ENCODE peak calls at places on chromosomes 1 and 21, in nine cellular contexts. J is fibroblast of lung; T is WTC11; X is EL; Y is WERI-Rb-1; K is CD4-positive, alpha-beta T cell; N is RPMI7951; M is GM19239; G is cardiac septum. E is an unnamed sample.

GRCh38 chr1:240613353-240614142 is 1.6 kb upstream of the GREM2 start:
- DNase-seq in M (no peak), Y (no peak), T (no peak), K (no peak), X (no peak), N (no peak), J (no peak), G (no peak), E (no peak)

GRCh38 chr21:44049606-44050005 is 37.5 kb downstream of the TRAPPC10 start:
- DNase-seq in Y (no peak), K (no peak), T (no peak), J (no peak), N (no peak), M (no peak), X (no peak), G (no peak), E (peak)

GRCh38 chr1:19179597-19180271 is 30.3 kb downstream of the UBR4 start:
- DNase-seq in T (no peak), G (no peak), N (peak), X (no peak), K (no peak), J (peak), M (no peak), Y (peak), E (no peak)

GRCh38 chr1:28108006-28108405 is 19.6 kb upstream of the EYA3 start:
- DNase-seq in G (no peak), K (no peak), M (no peak), N (no peak), J (no peak), Y (no peak), T (no peak), X (no peak), E (no peak)

GRCh38 chr1:208242829-208243521 is 1.2 kb downstream of the PLXNA2 start:
- DNase-seq in G (peak), X (peak), Y (peak), T (peak), N (no peak), M (no peak), K (no peak), J (peak), E (no peak)

GRCh38 chr1:221939598-221939997 is 197.7 kb upstream of the DUSP10 start:
- DNase-seq in N (no peak), K (no peak), J (no peak), G (no peak), M (no peak), T (no peak), Y (no peak), X (no peak), E (no peak)

GRCh38 chr1:21244986-21245687 is 45.1 kb downstream of the ECE1 start:
- DNase-seq in N (no peak), K (no peak), Y (no peak), T (peak), G (no peak), J (no peak), X (no peak), M (no peak), E (no peak)

GRCh38 chr1:44464361-44464760 is 59.3 kb downstream of the RNF220 start:
- DNase-seq in J (peak), Y (no peak), M (no peak), K (no peak), N (no peak), T (no peak), G (no peak), X (peak), E (no peak)

GRCh38 chr1:55412060-55412459 is 196.9 kb upstream of the USP24 start:
- DNase-seq in K (no peak), Y (no peak), N (no peak), T (no peak), G (no peak), X (no peak), J (no peak), M (no peak), E (no peak)

GRCh38 chr1:4769516-4770280 is 115.3 kb downstream of the AJAP1 start:
- DNase-seq in X (no peak), M (no peak), J (no peak), Y (no peak), T (no peak), N (no peak), G (no peak), K (no peak), E (no peak)

GRCh38 chr1:98975113-98975512 is 29.5 kb downstream of the PLPPR5 start:
- DNase-seq in X (no peak), K (no peak), N (peak), J (peak), G (no peak), M (no peak), T (no peak), Y (no peak), E (no peak)

GRCh38 chr1:26097696-26098095 is 13.9 kb upstream of the PDIK1L start:
- DNase-seq in J (peak), X (peak), K (no peak), Y (no peak), G (no peak), M (no peak), T (no peak), N (peak), E (no peak)

GRCh38 chr1:1272341-1273151 is 1.1 kb downstream of the UBE2J2 start:
- DNase-seq in X (no peak), K (no peak), N (peak), M (no peak), T (peak), Y (no peak), J (peak), G (no peak), E (no peak)

GRCh38 chr1:82586473-82586872 is 785.7 kb downstream of the ADGRL2 start:
- DNase-seq in K (no peak), J (no peak), Y (no peak), G (no peak), M (no peak), X (no peak), N (no peak), T (no peak), E (no peak)

GRCh38 chr1:89630046-89630445 is 2.9 kb upstream of the LRRC8C start:
- DNase-seq in G (no peak), T (no peak), Y (no peak), X (no peak), K (no peak), M (no peak), J (no peak), N (no peak), E (no peak)

GRCh38 chr21:17585875-17586450 is 26.7 kb downstream of the BTG3 start:
- DNase-seq in X (peak), K (no peak), G (no peak), Y (peak), M (no peak), T (no peak), J (peak), N (peak), E (no peak)

GRCh38 chr1:164748253-164748899 is 189.4 kb downstream of the PBX1 start:
- DNase-seq in G (no peak), T (no peak), K (no peak), N (peak), M (no peak), X (peak), J (peak), Y (peak), E (no peak)

GRCh38 chr1:61636814-61637213 is 88.1 kb downstream of the TM2D1 start:
- DNase-seq in N (no peak), G (no peak), X (no peak), Y (no peak), T (no peak), M (no peak), K (no peak), J (no peak), E (no peak)

GRCh38 chr1:206725053-206725963 is 40.6 kb downstream of the MAPKAPK2 start:
- DNase-seq in X (peak), K (peak), J (peak), M (no peak), T (peak), G (no peak), Y (peak), N (peak), E (peak)

GRCh38 chr1:217059401-217059800 is 336.2 kb upstream of the ESRRG start:
- DNase-seq in X (no peak), G (no peak), M (no peak), N (no peak), Y (no peak), K (no peak), J (no peak), T (no peak), E (no peak)

GRCh38 chr21:42164064-42164789 is 54.7 kb upstream of the ABCG1 start:
- DNase-seq in K (peak), X (no peak), N (no peak), J (no peak), M (peak), T (peak), G (peak), Y (peak), E (no peak)

GRCh38 chr1:29331309-29331708 is 95.0 kb downstream of the PTPRU start:
- DNase-seq in T (no peak), K (no peak), G (no peak), X (no peak), N (no peak), Y (no peak), M (no peak), J (no peak), E (no peak)

GRCh38 chr1:244163131-244163530 is 112.0 kb downstream of the ZBTB18 start:
- DNase-seq in N (peak), Y (no peak), K (no peak), X (peak), G (no peak), M (no peak), T (no peak), J (peak), E (no peak)

GRCh38 chr1:33537885-33538284 is 65.4 kb downstream of the ZSCAN20 start:
- DNase-seq in G (no peak), N (no peak), M (no peak), X (no peak), T (no peak), K (no peak), Y (no peak), J (no peak), E (no peak)

GRCh38 chr1:93004566-93005251 is 43.4 kb upstream of the DIPK1A start:
- DNase-seq in X (no peak), Y (no peak), M (no peak), T (no peak), K (no peak), N (no peak), G (no peak), J (no peak), E (no peak)

GRCh38 chr1:8866173-8866791 is 12.2 kb downstream of the ENO1 start:
- DNase-seq in M (no peak), X (no peak), K (no peak), Y (no peak), N (no peak), J (no peak), T (no peak), G (no peak), E (no peak)

GRCh38 chr1:23325393-23325792 is 18.7 kb downstream of the HNRNPR start:
- DNase-seq in Y (no peak), J (no peak), G (no peak), X (no peak), N (no peak), M (no peak), T (no peak), K (no peak), E (no peak)

GRCh38 chr1:22207605-22208264 is 64.8 kb upstream of the WNT4 start:
- DNase-seq in N (no peak), Y (no peak), T (no peak), X (no peak), J (no peak), M (no peak), G (no peak), K (no peak), E (no peak)

GRCh38 chr1:172745014-172745413 is 86.1 kb downstream of the FASLG start:
- DNase-seq in Y (peak), N (peak), X (peak), G (no peak), M (peak), K (no peak), T (no peak), J (peak), E (no peak)

GRCh38 chr1:86447198-86447790 is 21.4 kb upstream of the CLCA1 start:
- DNase-seq in N (no peak), T (no peak), X (no peak), Y (no peak), M (no peak), G (no peak), K (no peak), J (no peak), E (no peak)

GRCh38 chr1:247079141-247079874 is 697 bp upstream of the ZNF670 start:
- DNase-seq in X (no peak), J (no peak), Y (no peak), G (no peak), T (no peak), K (no peak), M (no peak), N (no peak), E (no peak)

GRCh38 chr21:25837545-25838263 is 102.9 kb downstream of the GABPA start:
- DNase-seq in K (no peak), T (no peak), G (no peak), N (peak), X (peak), J (peak), M (no peak), Y (no peak), E (no peak)

GRCh38 chr21:33112670-33113596 is 43.0 kb downstream of the OLIG1 start:
- DNase-seq in G (no peak), M (no peak), J (no peak), N (no peak), X (no peak), K (no peak), T (no peak), Y (no peak), E (no peak)

GRCh38 chr1:104163912-104164476 is 414.3 kb downstream of the AMY1C start:
- DNase-seq in M (no peak), X (no peak), N (no peak), Y (no peak), J (no peak), T (no peak), G (no peak), K (no peak), E (no peak)

GRCh38 chr1:83702349-83702748 is 296.6 kb downstream of the TTLL7 start:
- DNase-seq in N (no peak), G (no peak), T (no peak), X (no peak), J (no peak), Y (no peak), M (no peak), K (no peak), E (no peak)

GRCh38 chr1:8297245-8297644 is 20.7 kb upstream of the SLC45A1 start:
- DNase-seq in G (no peak), J (no peak), T (no peak), Y (no peak), N (no peak), X (no peak), M (no peak), K (no peak), E (no peak)

GRCh38 chr1:161792740-161793139 is 26.6 kb downstream of the ATF6 start:
- DNase-seq in Y (no peak), M (no peak), J (peak), N (peak), G (no peak), T (no peak), K (no peak), X (peak), E (no peak)

GRCh38 chr1:223710179-223711133 is 1.9 kb upstream of the CAPN2 start:
- DNase-seq in T (no peak), M (no peak), N (no peak), Y (no peak), X (no peak), K (no peak), G (peak), J (no peak), E (no peak)

GRCh38 chr1:162982364-162982763 is 86.8 kb upstream of the RGS4 start:
- DNase-seq in Y (no peak), K (no peak), T (no peak), X (no peak), M (no peak), N (no peak), G (no peak), J (no peak), E (no peak)